ENCODE peak calls at places on chromosomes 7 and 10, in eight cellular contexts. N, Z, H, B, Q, X, R and O are unnamed samples.
A peak's percentile ranks its signal among the peaks of the same experiment; 100 is the strongest.

GRCh38 chr10:62052276-62052675 is 150.8 kb downstream of the ARID5B start:
- DNase-seq in N (no peak), X (no peak), B (no peak), R (no peak), H (no peak), Z (no peak), Q (no peak), O (no peak)

GRCh38 chr10:51462076-51462779 is 237.2 kb downstream of the CSTF2T start:
- DNase-seq in X (no peak), Q (no peak), N (peak; percentile 12), B (no peak), Z (no peak), H (no peak), R (no peak), O (no peak)

GRCh38 chr10:92074126-92074887 is 150.7 kb downstream of the BTAF1 start:
- DNase-seq in Q (no peak), X (no peak), N (peak; percentile 6), R (no peak), Z (no peak), B (no peak), H (no peak), O (no peak)

GRCh38 chr10:35758086-35758485 is 116.0 kb upstream of the FZD8 start:
- DNase-seq in Z (no peak), X (no peak), Q (no peak), R (no peak), H (no peak), B (no peak), N (no peak), O (peak; percentile 27)

GRCh38 chr10:114821915-114822770 is 563 bp downstream of the FHIP2A start:
- DNase-seq in N (peak; percentile 14), Q (peak; percentile 88), Z (no peak), R (peak; percentile 78), B (peak; percentile 47), H (no peak), X (peak; percentile 24), O (peak; percentile 36)

GRCh38 chr7:2567663-2568238 is 9.0 kb downstream of the IQCE start:
- DNase-seq in B (peak; percentile 59), R (no peak), N (peak; percentile 38), X (no peak), Q (no peak), Z (no peak), H (no peak), O (peak; percentile 54)

GRCh38 chr7:142885311-142886230 is at the start of gene TRPV6:
- DNase-seq in N (no peak), H (peak; percentile 73), X (peak; percentile 89), Q (peak; percentile 68), R (peak; percentile 84), Z (no peak), B (no peak), O (no peak)

GRCh38 chr10:53808677-53809076 is 992.4 kb downstream of the PCDH15 start:
- DNase-seq in Q (no peak), X (no peak), Z (no peak), N (no peak), H (no peak), R (no peak), B (no peak), O (no peak)

GRCh38 chr7:156667110-156667436 is 26.5 kb downstream of the RNF32 start:
- DNase-seq in B (no peak), Z (no peak), X (no peak), N (no peak), Q (no peak), R (no peak), H (no peak), O (no peak)

GRCh38 chr10:91805110-91805825 is 7.0 kb downstream of the TNKS2 start:
- DNase-seq in N (peak; percentile 36), Z (no peak), R (no peak), B (no peak), X (no peak), Q (no peak), H (no peak), O (no peak)

GRCh38 chr7:29851487-29851886 is 45.2 kb downstream of the WIPF3 start:
- DNase-seq in R (no peak), H (no peak), Z (no peak), N (no peak), Q (no peak), B (no peak), X (no peak), O (no peak)

GRCh38 chr10:62308101-62308500 is 39.5 kb upstream of the RTKN2 start:
- DNase-seq in R (no peak), B (no peak), N (peak; percentile 6), Q (no peak), Z (no peak), X (no peak), H (no peak), O (no peak)

GRCh38 chr10:106942035-106942662 is 222.4 kb downstream of the SORCS1 start:
- DNase-seq in B (no peak), H (no peak), Q (no peak), N (no peak), Z (peak; percentile 29), X (no peak), R (no peak), O (no peak)

GRCh38 chr7:129499915-129500463 is 2.3 kb upstream of the SMKR1 start:
- DNase-seq in H (no peak), Q (no peak), R (no peak), N (no peak), B (no peak), X (no peak), Z (no peak), O (no peak)

GRCh38 chr10:72875250-72876055 is 18.1 kb upstream of the OIT3 start:
- DNase-seq in R (no peak), X (no peak), B (no peak), N (peak; percentile 43), H (no peak), Q (no peak), Z (no peak), O (no peak)

GRCh38 chr10:201328-201771 is 66.1 kb downstream of the ZMYND11 start:
- DNase-seq in Q (no peak), H (no peak), N (peak; percentile 60), X (no peak), Z (no peak), R (no peak), B (no peak), O (no peak)

GRCh38 chr7:143188994-143189393 is 5.8 kb downstream of the TAS2R39 start:
- DNase-seq in X (no peak), N (no peak), H (no peak), B (no peak), Q (no peak), Z (no peak), R (no peak), O (no peak)

GRCh38 chr7:1344421-1344820 is 111.7 kb downstream of the UNCX start:
- DNase-seq in X (no peak), Z (no peak), H (no peak), N (no peak), B (no peak), R (no peak), Q (peak; percentile 28), O (no peak)

GRCh38 chr7:132773527-132773956 is 197.3 kb upstream of the PLXNA4 start:
- DNase-seq in B (no peak), H (no peak), R (no peak), Z (no peak), Q (no peak), X (no peak), N (peak; percentile 54), O (no peak)

GRCh38 chr7:26649388-26649787 is 215.0 kb downstream of the SKAP2 start:
- DNase-seq in N (no peak), Z (no peak), H (no peak), Q (no peak), B (no peak), R (no peak), X (no peak), O (no peak)

GRCh38 chr10:21403256-21404015 is 122.0 kb downstream of the SKIDA1 start:
- DNase-seq in X (no peak), H (no peak), B (no peak), Z (no peak), R (peak; percentile 37), N (no peak), Q (no peak), O (no peak)

GRCh38 chr10:117503886-117504205 is 38.7 kb upstream of the EMX2 start:
- DNase-seq in X (no peak), H (no peak), Q (no peak), R (no peak), N (no peak), B (no peak), Z (no peak), O (no peak)

GRCh38 chr7:5694221-5694754 is 87.2 kb downstream of the RNF216 start:
- DNase-seq in N (peak; percentile 97), B (no peak), R (no peak), H (no peak), Z (no peak), Q (no peak), X (no peak), O (peak; percentile 78)
- H3K4me1 ChIP-seq in N (peaks cover 55% of the 10 kb centered on the region), B (peaks cover 59% of the 10 kb centered on the region), R (peaks cover 96% of the 10 kb centered on the region), H (peaks cover 20% of the 10 kb centered on the region), Z (peaks cover 3% of the 10 kb centered on the region), Q (peaks cover 100% of the 10 kb centered on the region), X (peaks cover 45% of the 10 kb centered on the region), O (peaks cover 40% of the 10 kb centered on the region)

DNA sequence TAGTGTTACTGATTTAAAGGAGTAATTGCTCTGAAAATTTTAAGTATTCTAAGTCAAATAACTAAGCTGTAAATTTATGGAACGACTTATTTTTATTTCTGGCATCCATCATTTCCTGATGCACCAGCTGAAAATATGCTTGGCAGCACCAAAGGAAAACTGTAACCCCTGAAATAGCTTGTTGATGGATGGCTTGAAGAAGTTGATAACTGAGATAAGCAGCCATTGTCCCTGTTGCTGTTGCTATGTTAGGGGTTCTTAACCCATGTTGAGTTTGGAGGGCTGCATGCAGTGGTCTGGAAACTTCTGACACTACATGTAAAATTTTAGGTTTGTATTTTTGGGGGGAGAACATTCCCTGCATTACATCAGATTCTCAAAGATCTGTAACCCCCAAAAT is 30.6 kb downstream of the RPA3 start:
- DNase-seq in H (no peak), B (no peak), R (no peak), Z (no peak), Q (no peak), N (no peak), X (no peak), O (no peak)
- H3K27ac ChIP-seq in H (no peak overlapping the region), B (no peak overlapping the region), R (peak overlapping the region; percentile 38), Z (no peak overlapping the region), Q (peak overlapping the region; percentile 49), N (no peak overlapping the region), X (peak overlapping the region; percentile 63), O (peak overlapping the region; percentile 33)

DNA sequence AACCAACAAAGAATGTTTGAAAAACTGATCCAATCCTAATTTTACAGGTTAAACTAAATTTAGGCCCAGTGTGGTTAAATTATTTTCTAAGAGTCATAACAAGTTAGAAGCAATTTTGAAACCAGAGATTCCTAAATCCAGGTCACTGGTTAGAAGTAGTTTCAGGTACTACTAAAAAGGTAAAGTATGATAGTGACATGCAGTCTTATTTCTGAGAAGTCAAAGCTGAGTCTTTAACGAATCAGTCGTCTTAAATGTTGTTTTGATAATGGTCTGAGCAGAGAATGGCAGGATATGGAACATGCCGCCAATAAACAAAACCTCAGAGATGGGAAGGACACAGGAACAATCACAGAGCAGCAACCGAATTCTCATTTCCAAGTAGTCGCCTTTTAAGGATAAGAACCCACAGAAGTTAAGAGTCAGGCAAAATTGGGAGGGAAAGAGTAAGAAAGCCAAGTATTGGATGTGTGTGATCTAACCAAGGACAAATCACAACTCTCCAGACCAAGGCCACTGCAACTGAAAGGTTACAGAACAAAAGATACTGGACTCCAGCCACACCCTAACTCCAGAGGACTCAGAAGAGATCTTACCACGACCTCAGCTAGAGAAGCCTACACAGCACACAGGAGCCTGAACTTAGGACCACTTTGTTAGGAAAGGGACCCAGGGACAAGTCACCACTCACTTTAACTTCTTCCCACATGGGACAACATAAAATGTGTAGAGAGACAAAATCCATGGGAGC is 19.7 kb downstream of the TMEM243 start:
- DNase-seq in X (no peak), R (no peak), Q (no peak), N (no peak), H (no peak), Z (no peak), B (no peak), O (no peak)
- TF ChIP-seq POLR2A in X (no peak), R (no peak), Q (no peak), N (no peak), H (no peak), Z (no peak), B (no peak), O (no peak)

GRCh38 chr7:55536619-55537457 is 35.5 kb downstream of the VOPP1 start:
- DNase-seq in B (no peak), Z (no peak), H (no peak), N (no peak), Q (peak; percentile 84), X (no peak), R (no peak), O (no peak)
- H3K4me1 ChIP-seq in B (peaks cover 10% of the 10 kb centered on the region), Z (no peaks in the 10 kb centered on the region), H (no peaks in the 10 kb centered on the region), N (peaks cover 35% of the 10 kb centered on the region), Q (peaks cover 99% of the 10 kb centered on the region), X (no peaks in the 10 kb centered on the region), R (peaks cover 26% of the 10 kb centered on the region), O (no peaks in the 10 kb centered on the region)